ENCODE peak calls at places on chromosomes 16 and 17, in nine cellular contexts. J, I, Z, C, A, S, Q, X and P are unnamed samples.

GRCh38 chr16:83940630-83941378 is 12.2 kb upstream of the OSGIN1 start:
- DNase-seq in I (no peak), Q (no peak), A (no peak), Z (no peak), S (no peak), X (no peak), C (no peak), J (peak), P (no peak)

GRCh38 chr17:44069974-44070454 is 521 bp upstream of the G6PC3 start:
- DNase-seq in J (no peak), C (no peak), S (no peak), I (no peak), A (no peak), Z (peak), Q (no peak), X (no peak), P (no peak)

GRCh38 chr16:51557670-51558069 is 406.6 kb upstream of the SALL1 start:
- DNase-seq in J (no peak), X (no peak), Q (no peak), I (no peak), Z (no peak), C (no peak), A (no peak), S (no peak), P (no peak)

GRCh38 chr16:1052791-1053521 is 19.6 kb upstream of the SSTR5 start:
- DNase-seq in Z (no peak), A (no peak), C (no peak), I (no peak), X (no peak), S (no peak), J (no peak), Q (no peak), P (no peak)

GRCh38 chr17:2094891-2095535 is 40.1 kb downstream of the HIC1 start:
- DNase-seq in Z (peak), X (peak), J (peak), Q (no peak), A (no peak), S (peak), C (no peak), I (no peak), P (peak)

GRCh38 chr17:79888811-79889634 is 49.8 kb upstream of the CBX4 start:
- DNase-seq in C (no peak), X (peak), S (peak), Z (no peak), Q (no peak), J (peak), A (no peak), I (no peak), P (no peak)

GRCh38 chr16:86033016-86033474 is 134.1 kb downstream of the IRF8 start:
- DNase-seq in Z (no peak), Q (peak), I (no peak), X (no peak), J (no peak), S (no peak), A (no peak), C (no peak), P (no peak)

GRCh38 chr17:35788504-35788998 is 6.9 kb downstream of the MMP28 start:
- DNase-seq in A (no peak), J (peak), C (no peak), Z (no peak), Q (no peak), I (no peak), S (peak), X (peak), P (no peak)

DNA sequence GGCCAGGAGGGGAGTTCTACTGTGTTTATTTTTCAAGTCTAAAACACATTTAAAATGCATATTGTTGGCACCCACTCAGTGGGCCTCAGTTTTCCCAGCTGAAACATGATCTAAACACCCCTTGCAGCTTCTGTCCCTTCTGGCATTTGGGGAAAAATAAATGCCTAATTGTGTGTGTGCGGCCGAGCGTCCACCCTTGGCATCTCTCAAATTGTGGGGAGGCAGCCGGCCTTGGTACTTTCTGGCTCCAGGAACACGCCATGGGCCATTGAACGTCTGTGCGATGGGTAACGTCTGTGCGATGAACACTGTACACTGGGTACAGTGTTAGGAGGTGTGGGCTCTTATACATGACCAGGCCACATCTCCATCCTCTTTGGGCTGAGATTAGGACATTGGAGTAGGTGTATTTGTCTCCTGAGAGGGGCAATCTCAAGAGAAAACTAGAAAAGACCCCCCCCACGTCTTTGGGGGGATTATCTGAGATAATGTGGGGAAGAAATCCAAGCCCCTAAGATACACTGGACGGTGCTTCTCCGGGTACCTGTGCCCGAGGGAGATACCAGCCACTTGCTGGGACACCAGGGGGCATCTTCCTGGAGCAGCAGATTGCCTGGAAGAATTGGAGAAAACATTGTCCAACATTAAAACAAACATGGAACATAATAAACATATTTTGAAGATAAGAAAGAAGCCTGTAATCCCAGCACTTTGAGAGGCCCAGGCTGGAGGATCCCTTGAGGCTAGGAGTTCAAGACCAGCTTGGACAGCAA is 54.9 kb downstream of the RAB11FIP4 start:
- DNase-seq in A (no peak), I (no peak), J (no peak), S (no peak), Q (no peak), C (no peak), X (no peak), Z (no peak), P (no peak)
- TF ChIP-seq CTCF in A (no peak), I (no peak), J (no peak), S (no peak), Q (no peak), C (peak), X (peak), Z (peak), P (peak)

DNA sequence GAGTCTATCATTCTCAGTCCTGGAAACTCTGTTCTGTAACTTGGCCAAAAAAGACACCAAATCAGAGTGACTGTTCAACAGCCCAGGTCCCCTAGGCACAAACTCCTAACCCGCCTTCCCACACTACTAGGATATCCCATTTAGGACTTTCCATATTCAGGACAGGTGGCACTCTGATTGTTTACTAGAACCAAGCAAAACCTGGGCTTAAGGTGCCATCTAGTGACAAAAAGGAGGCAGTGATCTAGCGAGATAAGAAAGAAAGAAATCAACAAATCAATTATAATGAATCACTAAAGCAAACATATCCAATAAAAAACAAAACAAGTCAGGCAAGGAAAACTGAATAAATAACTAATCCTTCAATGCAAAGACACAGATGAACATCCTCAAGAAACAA is 203.9 kb downstream of the CEP112 start:
- DNase-seq in I (no peak), Z (peak), S (peak), Q (no peak), C (no peak), J (no peak), A (peak), X (peak), P (peak)
- TF ChIP-seq CTCF in I (no peak), Z (peak), S (peak), Q (peak), C (peak), J (peak), A (peak), X (peak), P (peak)

DNA sequence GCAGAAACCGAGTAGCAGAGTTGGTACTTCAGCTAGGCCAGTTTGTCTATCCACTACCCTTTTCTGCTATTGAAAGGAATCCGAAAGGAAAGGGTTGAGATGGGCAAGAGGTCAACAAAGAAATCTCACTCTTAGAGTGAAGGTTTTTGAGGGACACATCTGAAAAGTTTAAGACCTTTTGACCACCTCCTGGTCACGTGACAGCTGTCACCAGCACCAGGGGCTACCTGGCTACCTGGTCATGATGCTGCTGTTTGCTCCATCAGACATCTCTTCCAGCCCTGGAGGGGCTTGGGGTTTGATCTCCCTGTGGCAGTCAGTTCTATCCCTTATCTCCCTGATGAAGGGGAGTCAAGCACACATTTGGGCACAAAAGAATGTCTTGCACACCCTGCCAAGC is 7.6 kb downstream of the CCDC182 start:
- DNase-seq in S (no peak), Z (no peak), C (no peak), X (no peak), Q (no peak), J (no peak), I (no peak), A (no peak), P (no peak)
- TF ChIP-seq CTCF in S (no peak), Z (no peak), C (no peak), X (no peak), Q (no peak), J (no peak), I (no peak), A (no peak), P (no peak)

GRCh38 chr17:77407321-77408277 is 266.8 kb downstream of the SEC14L1 start:
- DNase-seq in S (no peak), Q (no peak), I (no peak), C (no peak), Z (peak), J (no peak), A (no peak), X (no peak), P (no peak)
- TF ChIP-seq CTCF in S (no peak), Q (no peak), I (no peak), C (no peak), Z (peak), J (no peak), A (no peak), X (no peak), P (no peak)

DNA sequence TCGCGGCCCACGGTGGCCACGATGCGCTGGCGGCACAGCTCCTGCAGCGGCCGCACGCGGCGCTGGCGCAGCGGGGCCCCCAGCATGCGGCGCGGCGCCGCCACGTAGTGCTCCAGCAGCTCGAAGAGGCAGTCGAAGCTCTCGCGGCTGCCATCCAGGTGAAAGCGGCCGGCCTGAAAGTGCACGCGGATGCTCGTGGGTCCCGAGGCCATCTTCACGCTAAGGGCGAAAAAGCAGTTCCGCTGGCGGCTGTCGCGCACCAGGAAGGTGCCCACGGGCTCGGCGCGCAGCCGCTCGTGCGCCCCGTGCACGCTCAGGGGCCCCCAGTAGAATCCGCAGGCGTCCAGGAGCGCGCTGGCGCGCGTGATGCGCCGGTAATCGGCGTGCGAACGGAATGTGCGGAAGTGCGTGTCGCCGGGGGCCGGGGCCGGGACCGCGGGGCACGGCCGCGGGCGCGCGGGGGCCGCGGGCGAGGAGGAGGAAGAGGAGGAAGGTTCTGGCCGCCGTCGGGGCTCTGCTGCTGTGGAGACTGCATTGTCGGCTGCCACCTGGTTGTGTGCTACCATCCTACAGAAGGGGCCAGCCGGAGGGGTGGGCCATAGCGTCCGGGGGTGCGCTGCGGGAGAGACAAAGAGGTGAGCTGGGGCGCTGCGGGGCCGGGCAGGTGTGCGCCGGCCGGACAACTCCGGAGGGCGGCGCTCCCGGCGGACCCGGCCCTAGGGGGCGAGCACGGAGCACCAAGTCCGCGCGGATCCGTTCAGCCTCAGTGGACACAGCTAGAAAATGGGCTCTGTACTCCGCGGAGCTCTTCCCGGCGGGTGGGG is 879 bp downstream of the SOCS1 start:
- DNase-seq in I (peak), X (no peak), Q (peak), S (peak), A (peak), Z (peak), C (no peak), J (peak), P (no peak)
- TF ChIP-seq CTCF in I (no peak), X (no peak), Q (no peak), S (no peak), A (no peak), Z (no peak), C (no peak), J (no peak), P (peak)

GRCh38 chr16:24538756-24539294 is 541 bp upstream of the RBBP6 start:
- DNase-seq in A (no peak), S (no peak), X (peak), Q (no peak), I (no peak), C (no peak), J (no peak), Z (no peak), P (peak)
- TF ChIP-seq CTCF in A (no peak), S (no peak), X (peak), Q (no peak), I (no peak), C (no peak), J (no peak), Z (no peak), P (peak)

GRCh38 chr16:54145881-54146280 is 140.7 kb downstream of the IRX3 start:
- DNase-seq in S (no peak), C (no peak), I (no peak), Q (no peak), A (no peak), Z (no peak), J (no peak), X (no peak), P (no peak)
- TF ChIP-seq CTCF in S (no peak), C (no peak), I (no peak), Q (no peak), A (no peak), Z (no peak), J (no peak), X (no peak), P (no peak)